ENCODE peak calls at places on chromosomes 12 and 14, in four cellular contexts. R is heart left ventricle, B is Peyer's patch, A is skeletal muscle cell. X is an unnamed sample.

GRCh38 chr12:98758331-98758730 is 113.2 kb downstream of the APAF1 start:
- DNase-seq in R (no peak), B (no peak), A (no peak), X (peak; percentile 10)

GRCh38 chr14:69807192-69807591 is 10.2 kb upstream of the SLC10A1 start:
- DNase-seq in R (no peak), B (no peak), A (no peak), X (no peak)

GRCh38 chr14:75542585-75543091 is 20.4 kb downstream of the BATF start:
- DNase-seq in R (peak; percentile 81), B (peak; percentile 83), A (peak; percentile 20), X (peak; percentile 85)

GRCh38 chr14:79357307-79357706 is 854.0 kb downstream of the DIO2 start:
- DNase-seq in R (no peak), B (no peak), A (no peak), X (no peak)

GRCh38 chr12:122064780-122065588 is 13.6 kb upstream of the MLXIP start:
- DNase-seq in R (peak; percentile 79), B (no peak), A (peak; percentile 78), X (peak; percentile 74)

GRCh38 chr12:76455582-76456345 is 103.8 kb downstream of the OSBPL8 start:
- DNase-seq in R (no peak), B (peak; percentile 61), A (peak; percentile 66), X (peak; percentile 85)

GRCh38 chr14:77889971-77890442 is 90.1 kb downstream of the ADCK1 start:
- DNase-seq in R (no peak), B (no peak), A (peak; percentile 37), X (peak; percentile 93)

GRCh38 chr12:39329015-39329414 is 113.9 kb downstream of the KIF21A start:
- DNase-seq in R (no peak), B (no peak), A (peak; percentile 25), X (peak; percentile 13)

GRCh38 chr14:22802860-22803562 is 12.2 kb downstream of the SLC7A7 start:
- DNase-seq in R (no peak), B (no peak), A (no peak), X (no peak)

GRCh38 chr14:75831455-75831854 is 150.3 kb downstream of the TGFB3 start:
- DNase-seq in R (peak; percentile 65), B (peak; percentile 65), A (peak; percentile 74), X (peak; percentile 84)

GRCh38 chr12:1970331-1970900 is 33.8 kb downstream of the DCP1B start:
- DNase-seq in R (no peak), B (no peak), A (no peak), X (peak; percentile 36)

GRCh38 chr12:60872850-60873713 is 1277.3 kb downstream of the SLC16A7 start:
- DNase-seq in R (peak; percentile 50), B (no peak), A (no peak), X (no peak)

GRCh38 chr14:69850086-69850735 is 29.0 kb upstream of the SMOC1 start:
- DNase-seq in R (no peak), B (no peak), A (no peak), X (no peak)

GRCh38 chr14:42057176-42057575 is 450.5 kb downstream of the LRFN5 start:
- DNase-seq in R (no peak), B (no peak), A (no peak), X (no peak)

GRCh38 chr12:102107970-102108369 is 11.9 kb downstream of the NUP37 start:
- DNase-seq in R (no peak), B (no peak), A (no peak), X (no peak)

GRCh38 chr14:28875937-28876910 is 109.6 kb downstream of the FOXG1 start:
- DNase-seq in R (no peak), B (no peak), A (no peak), X (peak; percentile 2)

GRCh38 chr12:14953752-14954151 is 7.6 kb downstream of the ARHGDIB start:
- DNase-seq in R (no peak), B (no peak), A (no peak), X (no peak)
- H3K4me3 ChIP-seq in R (no peak overlapping the region), B (no peak overlapping the region), A (no peak overlapping the region), X (no peak overlapping the region)

GRCh38 chr12:79006306-79006705 is 141.7 kb downstream of the SYT1 start:
- DNase-seq in R (no peak), B (no peak), A (peak; percentile 45), X (no peak)

GRCh38 chr12:79012616-79013015 is 148.0 kb downstream of the SYT1 start:
- DNase-seq in R (no peak), B (no peak), A (no peak), X (no peak)

DNA sequence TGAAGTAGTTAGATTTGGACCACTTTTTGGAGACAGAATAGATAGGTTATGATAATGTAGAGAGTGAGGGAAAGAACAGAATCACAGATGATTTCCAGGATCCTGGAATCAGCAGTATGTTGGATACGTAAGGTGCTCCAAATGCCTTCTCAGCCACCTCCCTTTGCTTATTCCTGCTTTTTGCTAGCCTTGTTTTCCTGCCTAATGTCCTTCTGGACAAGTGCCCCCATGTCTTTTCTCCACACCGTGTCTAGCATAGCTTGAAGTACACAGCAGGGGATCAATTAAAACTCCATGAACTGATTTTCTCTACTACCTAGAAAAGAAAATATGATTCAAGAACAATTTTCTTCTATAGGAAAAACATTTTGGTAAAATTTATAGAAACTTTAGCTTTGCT is 144.0 kb downstream of the SYT1 start:
- DNase-seq in R (no peak), B (no peak), A (no peak), X (no peak)
- H3K4me3 ChIP-seq in R (no peak overlapping the region), B (no peak overlapping the region), A (no peak overlapping the region), X (no peak overlapping the region)

DNA sequence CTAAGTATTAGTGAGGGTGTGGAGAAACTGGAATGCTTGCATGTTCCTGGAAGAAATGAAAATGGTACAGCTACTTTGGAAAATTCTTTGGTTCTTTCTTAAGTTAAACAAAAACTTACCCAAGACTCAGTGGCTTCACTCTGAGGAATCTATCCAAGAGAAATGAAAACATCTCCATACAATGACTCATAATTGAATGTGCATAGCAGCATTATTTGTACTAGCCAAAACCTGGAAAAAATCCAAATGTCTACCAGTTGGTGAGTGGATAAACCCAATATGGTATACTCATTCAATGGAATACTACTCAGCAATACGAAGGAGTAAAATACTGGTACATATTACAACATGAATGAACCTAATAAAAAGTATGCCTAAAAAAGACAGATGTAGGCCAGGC is 18.0 kb upstream of the CRACR2A start:
- DNase-seq in R (no peak), B (no peak), A (peak; percentile 58), X (peak; percentile 55)
- H3K4me3 ChIP-seq in R (no peak overlapping the region), B (no peak overlapping the region), A (no peak overlapping the region), X (no peak overlapping the region)

GRCh38 chr14:87833026-87833425 is 160.0 kb downstream of the GALC start:
- DNase-seq in R (no peak), B (no peak), A (no peak), X (no peak)
- H3K4me3 ChIP-seq in R (no peak overlapping the region), B (no peak overlapping the region), A (no peak overlapping the region), X (no peak overlapping the region)

DNA sequence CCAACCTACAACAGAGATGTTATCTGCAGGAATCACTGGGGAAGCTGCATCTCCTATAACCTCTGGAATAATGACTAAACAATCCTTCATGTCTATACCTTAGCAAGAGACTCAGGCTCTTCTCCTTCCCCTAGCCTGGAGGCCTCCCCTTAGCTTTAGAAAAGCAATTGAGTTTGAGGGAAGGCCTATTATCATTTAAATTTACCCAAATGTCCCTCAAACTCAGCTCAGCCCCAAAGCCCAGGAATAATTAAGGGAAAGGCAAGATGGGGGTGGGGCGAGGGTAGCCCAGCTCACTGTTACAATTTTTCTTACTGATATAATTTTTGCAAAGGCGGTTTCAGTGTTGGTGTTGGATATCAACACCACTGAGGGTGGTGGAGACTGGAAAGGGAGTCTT is 151.4 kb upstream of the EEA1 start:
- DNase-seq in R (no peak), B (no peak), A (no peak), X (no peak)
- H3K4me3 ChIP-seq in R (no peak overlapping the region), B (no peak overlapping the region), A (no peak overlapping the region), X (no peak overlapping the region)

GRCh38 chr14:68784298-68784910 is 8.5 kb downstream of the ZFP36L1 start:
- DNase-seq in R (no peak), B (peak; percentile 90), A (no peak), X (no peak)
- H3K4me3 ChIP-seq in R (no peak overlapping the region), B (no peak overlapping the region), A (no peak overlapping the region), X (no peak overlapping the region)

GRCh38 chr12:48968467-48968866 is 3.1 kb downstream of the WNT10B start:
- DNase-seq in R (no peak), B (no peak), A (no peak), X (no peak)

GRCh38 chr12:48969847-48970701 is 1.5 kb downstream of the WNT10B start:
- DNase-seq in R (no peak), B (no peak), A (no peak), X (no peak)

GRCh38 chr12:48968004-48968403 is 3.5 kb downstream of the WNT10B start:
- DNase-seq in R (no peak), B (no peak), A (no peak), X (no peak)

GRCh38 chr12:48970702-48971334 is 717 bp downstream of the WNT10B start:
- DNase-seq in R (no peak), B (no peak), A (no peak), X (no peak)

DNA sequence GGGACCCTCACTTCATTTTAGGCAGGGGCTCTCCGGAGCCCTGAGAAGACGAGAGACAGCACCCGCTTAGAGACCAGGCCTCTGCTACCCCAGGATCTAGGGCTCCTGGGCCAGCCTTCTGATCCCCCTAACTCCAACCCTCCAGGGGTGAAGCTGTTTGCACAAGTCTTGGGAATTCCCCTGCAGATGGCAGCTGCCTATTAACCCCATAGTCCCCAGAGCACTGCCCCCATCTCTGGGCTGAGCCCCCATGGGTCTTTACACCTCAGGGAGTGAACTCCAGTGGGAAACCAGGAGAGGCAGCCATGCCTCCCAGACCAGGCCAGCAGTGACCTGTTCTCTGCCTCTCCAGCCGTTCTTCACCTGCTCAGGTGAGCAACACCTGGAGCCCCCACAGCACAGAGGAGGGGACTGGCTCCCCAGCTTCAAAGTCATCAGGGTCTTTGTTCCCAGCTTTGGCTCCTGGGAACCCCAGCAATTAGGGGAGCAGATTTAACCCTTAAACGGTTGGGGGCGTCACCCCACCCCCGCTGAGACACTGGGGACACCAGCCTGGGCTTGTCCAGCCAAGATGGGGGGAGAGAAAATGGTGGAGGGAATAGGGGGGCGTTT is 2.3 kb downstream of the WNT10B start:
- DNase-seq in R (no peak), B (no peak), A (no peak), X (no peak)
- H3K4me3 ChIP-seq in R (no peak overlapping the region), B (no peak overlapping the region), A (no peak overlapping the region), X (no peak overlapping the region)

GRCh38 chr12:11941601-11942360 is 129.0 kb upstream of the BCL2L14 start:
- DNase-seq in R (no peak), B (no peak), A (peak; percentile 23), X (no peak)
- H3K4me3 ChIP-seq in R (no peak overlapping the region), B (no peak overlapping the region), A (no peak overlapping the region), X (no peak overlapping the region)

GRCh38 chr14:101708853-101709532 is 52.5 kb upstream of the PPP2R5C start:
- DNase-seq in R (no peak), B (no peak), A (no peak), X (no peak)

GRCh38 chr14:101705733-101706508 is 55.6 kb upstream of the PPP2R5C start:
- DNase-seq in R (peak; percentile 90), B (peak; percentile 85), A (no peak), X (peak; percentile 39)

GRCh38 chr14:101707863-101708620 is 53.5 kb upstream of the PPP2R5C start:
- DNase-seq in R (no peak), B (no peak), A (no peak), X (no peak)

GRCh38 chr14:101707285-101707842 is 54.1 kb upstream of the PPP2R5C start:
- DNase-seq in R (no peak), B (peak; percentile 76), A (peak; percentile 38), X (peak; percentile 85)

GRCh38 chr14:101706509-101707284 is 54.8 kb upstream of the PPP2R5C start:
- DNase-seq in R (no peak), B (no peak), A (no peak), X (no peak)
- H3K4me3 ChIP-seq in R (no peak overlapping the region), B (no peak overlapping the region), A (no peak overlapping the region), X (no peak overlapping the region)

X was measured in cardiac muscle cell.